ENCODE peak calls at places on chromosomes 12 and 14, in four cellular contexts. A is COR-L47; L is Calu3; V is naive thymus-derived CD4-positive, alpha-beta T cell. R is an unnamed sample.

GRCh38 chr14:69299286-69300035 is 39.5 kb downstream of the GALNT16 start:
- DNase-seq in V (no peak), L (peak; percentile 18), A (no peak), R (no peak)

GRCh38 chr14:54189358-54190354 is 207.2 kb upstream of the CDKN3 start:
- DNase-seq in A (no peak), V (no peak), L (peak; percentile 23), R (no peak)

GRCh38 chr12:11171953-11172675 is 1.1 kb downstream of the SMIM10L1 start:
- DNase-seq in V (no peak), A (no peak), L (no peak), R (no peak)

GRCh38 chr14:90354551-90355298 is 23.0 kb upstream of the NRDE2 start:
- DNase-seq in A (no peak), L (no peak), V (no peak), R (no peak)

GRCh38 chr14:24332094-24332983 is 2.5 kb downstream of the ADCY4 start:
- DNase-seq in L (peak; percentile 79), V (peak; percentile 74), A (peak; percentile 79), R (no peak)

GRCh38 chr14:99517046-99517642 is 35.9 kb downstream of the CCNK start:
- DNase-seq in V (no peak), L (no peak), A (no peak), R (no peak)

GRCh38 chr12:3010214-3010930 is 51.2 kb downstream of the TEAD4 start:
- DNase-seq in L (no peak), V (no peak), A (no peak), R (no peak)

GRCh38 chr12:54251667-54252284 is 28.1 kb downstream of the CBX5 start:
- DNase-seq in L (peak; percentile 41), A (no peak), V (no peak), R (no peak)

GRCh38 chr14:71403673-71404072 is 496.4 kb downstream of the PCNX1 start:
- DNase-seq in L (peak; percentile 29), A (no peak), V (no peak), R (no peak)

GRCh38 chr12:69329669-69330428 is 18.3 kb upstream of the LYZ start:
- DNase-seq in A (no peak), L (no peak), V (no peak), R (no peak)

GRCh38 chr12:64633940-64634337 is 23.6 kb downstream of the RASSF3 start:
- DNase-seq in V (no peak), A (no peak), L (peak; percentile 84), R (no peak)

GRCh38 chr12:132899033-132899432 is 11.6 kb upstream of the CHFR start:
- DNase-seq in V (no peak), L (no peak), A (no peak), R (no peak)

GRCh38 chr12:124478416-124478815 is 89.0 kb downstream of the NCOR2 start:
- DNase-seq in V (no peak), L (no peak), A (no peak), R (no peak)

GRCh38 chr14:94051115-94051514 is 25.0 kb downstream of the OTUB2 start:
- DNase-seq in V (no peak), L (peak; percentile 38), A (no peak), R (peak; percentile 53)

GRCh38 chr14:97056086-97056485 is 258.9 kb downstream of the VRK1 start:
- DNase-seq in L (no peak), V (no peak), A (no peak), R (no peak)

GRCh38 chr12:26697217-26697616 is 135.8 kb downstream of the ITPR2 start:
- DNase-seq in L (no peak), A (no peak), V (no peak), R (no peak)

GRCh38 chr14:93042968-93043940 is 72.5 kb downstream of the ITPK1 start:
- DNase-seq in L (peak; percentile 96), V (no peak), A (no peak), R (no peak)

GRCh38 chr14:90553921-90554336 is 157.1 kb downstream of the CALM1 start:
- DNase-seq in L (no peak), V (no peak), A (peak; percentile 46), R (no peak)

GRCh38 chr12:89481218-89481914 is 43.2 kb downstream of the GALNT4 start:
- DNase-seq in A (no peak), L (no peak), V (no peak), R (no peak)

GRCh38 chr12:24500466-24501232 is 448.3 kb downstream of the BCAT1 start:
- DNase-seq in A (no peak), V (no peak), L (no peak), R (no peak)

GRCh38 chr14:74917646-74918081 is 5.4 kb downstream of the RPS6KL1 start:
- DNase-seq in L (no peak), V (no peak), A (no peak), R (no peak)

R was measured in osteocyte.